ENCODE peak calls at places on chromosomes 13 and 19, in eight cellular contexts. T is upper lobe of right lung, V is cardiac muscle cell, Y is mesendoderm, P is right atrium auricular region, F is transverse colon, J is brain microvascular endothelial cell, L is heart right ventricle. B is an unnamed sample.

GRCh38 chr19:14147797-14148605 is 11.6 kb upstream of the ASF1B start:
- DNase-seq in Y (peak; percentile 63), L (peak; percentile 79), J (peak; percentile 46), V (peak; percentile 78), P (peak; percentile 85), T (peak; percentile 85), F (peak; percentile 71), B (no peak)

GRCh38 chr13:45783346-45784043 is 68.1 kb downstream of the SIAH3 start:
- DNase-seq in P (no peak), Y (no peak), J (no peak), L (no peak), F (no peak), V (no peak), T (no peak), B (no peak)

GRCh38 chr19:13022859-13023636 is 27.8 kb downstream of the NFIX start:
- DNase-seq in L (peak; percentile 82), F (peak; percentile 76), V (no peak), P (peak; percentile 86), T (peak; percentile 86), J (peak; percentile 74), Y (peak; percentile 50), B (no peak)

GRCh38 chr13:51286135-51287002 is 53.1 kb upstream of the SERPINE3 start:
- DNase-seq in T (peak; percentile 88), P (peak; percentile 80), F (peak; percentile 80), J (peak; percentile 60), Y (peak; percentile 81), L (peak; percentile 83), V (peak; percentile 84), B (peak; percentile 12)

GRCh38 chr13:31192306-31192705 is 7.5 kb upstream of the B3GLCT start:
- DNase-seq in F (no peak), T (no peak), V (no peak), L (no peak), P (no peak), J (no peak), Y (no peak), B (no peak)

GRCh38 chr13:44273991-44274810 is 99.4 kb upstream of the SERP2 start:
- DNase-seq in F (no peak), Y (no peak), P (no peak), J (no peak), V (no peak), T (no peak), L (no peak), B (no peak)

GRCh38 chr19:47699360-47699917 is 13.8 kb upstream of the EHD2 start:
- DNase-seq in L (no peak), T (no peak), F (peak; percentile 52), P (no peak), J (no peak), V (peak; percentile 60), Y (peak; percentile 72), B (peak; percentile 30)

GRCh38 chr19:4399871-4400768 is at the start of gene SH3GL1:
- DNase-seq in F (peak; percentile 95), L (peak; percentile 91), P (peak; percentile 93), V (peak; percentile 97), T (peak; percentile 96), Y (peak; percentile 93), J (peak; percentile 76), B (peak; percentile 90)

GRCh38 chr19:45852941-45853340 is 10.0 kb downstream of the SYMPK start:
- DNase-seq in T (peak; percentile 91), L (no peak), P (no peak), V (no peak), J (no peak), Y (no peak), F (no peak), B (no peak)

GRCh38 chr19:13099073-13099999 is 3.3 kb downstream of the LYL1 start:
- DNase-seq in Y (peak; percentile 68), T (peak; percentile 91), J (no peak), P (no peak), L (peak; percentile 82), V (no peak), F (peak; percentile 85), B (peak; percentile 71)

GRCh38 chr13:111645198-111645597 is 324.8 kb downstream of the TEX29 start:
- DNase-seq in V (no peak), P (no peak), L (no peak), Y (no peak), T (no peak), J (no peak), F (no peak), B (no peak)

GRCh38 chr13:66574606-66575005 is 655.5 kb downstream of the PCDH9 start:
- DNase-seq in T (no peak), L (no peak), J (peak; percentile 87), V (no peak), Y (no peak), P (no peak), F (no peak), B (no peak)

GRCh38 chr19:4738734-4739133 is 15.1 kb upstream of the DPP9 start:
- DNase-seq in Y (no peak), J (no peak), F (no peak), V (no peak), L (no peak), T (no peak), P (no peak), B (no peak)

GRCh38 chr13:44231786-44232516 is 141.7 kb upstream of the SERP2 start:
- DNase-seq in L (peak; percentile 27), T (peak; percentile 88), V (no peak), F (peak; percentile 76), J (peak; percentile 98), P (peak; percentile 82), Y (peak; percentile 97), B (no peak)

GRCh38 chr13:36913463-36913862 is 6.6 kb downstream of the SMAD9 start:
- DNase-seq in T (no peak), F (no peak), P (no peak), Y (no peak), V (no peak), J (no peak), L (no peak), B (no peak)

GRCh38 chr13:112592647-112593046 is 4.7 kb upstream of the TUBGCP3 start:
- DNase-seq in Y (no peak), L (no peak), V (no peak), J (no peak), F (peak; percentile 37), P (no peak), T (no peak), B (no peak)

GRCh38 chr13:93002071-93002470 is 224.5 kb upstream of the GPC6 start:
- DNase-seq in J (no peak), L (no peak), V (no peak), T (no peak), F (no peak), P (no peak), Y (no peak), B (no peak)

DNA sequence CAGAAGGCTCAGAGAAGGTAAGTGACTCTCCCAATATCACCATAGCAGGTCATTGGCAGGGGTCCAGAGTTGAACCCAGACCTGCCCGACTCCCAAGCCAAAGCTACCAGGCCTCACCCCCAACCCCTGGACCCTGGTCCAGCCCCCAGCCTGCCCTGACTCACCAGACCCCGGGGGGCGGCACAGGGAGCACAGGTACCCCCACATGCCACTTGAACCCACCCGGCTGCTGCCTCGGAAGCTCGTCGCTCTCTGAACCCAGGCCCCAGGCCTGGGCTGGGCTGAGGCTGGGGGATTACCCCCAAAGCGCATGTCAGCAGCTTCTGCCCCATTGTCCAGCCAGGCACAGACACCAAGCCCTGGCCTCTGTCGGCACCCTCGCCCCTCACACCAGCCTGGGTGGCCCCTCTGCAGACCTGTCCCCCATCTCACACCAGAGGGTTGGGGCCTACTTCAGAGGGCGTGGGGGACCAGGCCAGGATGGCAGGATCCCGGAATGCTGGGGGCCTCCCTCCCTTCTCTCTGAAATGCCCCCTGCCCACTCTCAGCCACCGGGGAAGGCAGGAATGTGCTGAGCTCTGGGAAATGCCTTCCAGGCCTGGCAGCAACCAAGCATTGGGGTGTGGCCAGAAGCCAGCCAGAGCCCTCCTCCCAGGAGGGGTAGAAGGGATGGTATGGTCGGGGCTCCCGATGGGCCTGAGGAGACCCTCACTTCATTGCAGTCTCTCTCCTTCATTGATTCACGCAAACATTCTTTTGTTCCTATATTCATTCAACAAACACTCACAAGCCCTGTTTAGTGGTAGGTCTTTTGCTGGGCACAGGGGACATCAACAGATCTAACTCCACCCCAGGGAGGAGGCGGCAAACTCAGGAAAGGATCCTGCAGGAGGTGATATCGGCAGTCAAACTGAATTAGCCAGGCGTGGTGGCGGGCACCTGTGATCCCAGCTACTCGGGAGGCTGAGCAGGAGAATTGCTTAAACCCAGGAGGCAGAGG is 1.7 kb upstream of the PRX start:
- DNase-seq in L (no peak), V (no peak), F (no peak), T (no peak), P (no peak), Y (no peak), J (no peak), B (no peak)
- H3K27ac ChIP-seq in L (peak overlapping the region; percentile 23), V (no peak overlapping the region), F (no peak overlapping the region), T (peak overlapping the region; percentile 51), P (peak overlapping the region; percentile 48), Y (no peak overlapping the region), J (no peak overlapping the region), B (no peak overlapping the region)

DNA sequence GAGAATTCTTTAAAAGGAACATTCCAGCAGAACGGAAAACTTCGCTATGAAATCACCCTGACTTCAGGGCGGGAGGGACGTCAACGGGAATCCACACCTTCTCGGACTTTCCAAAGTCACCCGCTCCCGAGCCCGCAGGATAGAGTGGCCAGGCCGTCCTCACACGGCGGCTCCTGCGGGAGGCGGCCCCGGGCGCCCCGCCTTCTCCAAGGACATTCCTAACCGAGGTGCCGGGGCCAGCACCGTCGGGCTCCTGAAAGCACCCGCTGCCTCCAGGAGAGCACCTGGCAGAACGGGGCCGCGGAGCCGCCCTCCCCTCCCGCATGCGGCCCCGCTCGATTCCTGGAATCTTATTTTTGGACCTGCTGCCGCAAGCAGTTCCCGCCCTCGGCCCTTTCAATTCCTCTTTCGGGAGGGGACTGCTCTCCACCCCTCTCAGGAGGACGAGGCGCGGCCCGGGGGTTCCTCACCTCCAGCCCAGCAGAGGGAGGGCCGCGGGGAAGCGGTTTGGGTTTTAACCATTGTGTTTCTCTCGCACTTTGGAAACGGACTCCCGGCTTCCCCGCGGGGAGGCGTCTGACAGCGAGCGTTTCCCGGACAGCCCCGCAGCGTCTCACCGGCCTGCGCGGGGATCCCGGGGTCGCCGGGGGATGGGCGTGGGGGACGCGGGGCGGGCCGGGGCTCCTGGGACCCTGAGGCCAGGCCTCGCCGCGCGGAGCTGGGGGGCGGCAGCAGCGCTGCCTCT is 938 bp downstream of the GAS6 start:
- DNase-seq in P (no peak), V (peak; percentile 49), L (no peak), Y (peak; percentile 63), F (peak; percentile 76), T (peak; percentile 84), J (no peak), B (no peak)
- H3K27ac ChIP-seq in P (peak overlapping the region; percentile 84), V (peak overlapping the region; percentile 16), L (peak overlapping the region; percentile 93), Y (peak overlapping the region; percentile 38), F (peak overlapping the region; percentile 86), T (peak overlapping the region; percentile 87), J (no peak overlapping the region), B (no peak overlapping the region)

DNA sequence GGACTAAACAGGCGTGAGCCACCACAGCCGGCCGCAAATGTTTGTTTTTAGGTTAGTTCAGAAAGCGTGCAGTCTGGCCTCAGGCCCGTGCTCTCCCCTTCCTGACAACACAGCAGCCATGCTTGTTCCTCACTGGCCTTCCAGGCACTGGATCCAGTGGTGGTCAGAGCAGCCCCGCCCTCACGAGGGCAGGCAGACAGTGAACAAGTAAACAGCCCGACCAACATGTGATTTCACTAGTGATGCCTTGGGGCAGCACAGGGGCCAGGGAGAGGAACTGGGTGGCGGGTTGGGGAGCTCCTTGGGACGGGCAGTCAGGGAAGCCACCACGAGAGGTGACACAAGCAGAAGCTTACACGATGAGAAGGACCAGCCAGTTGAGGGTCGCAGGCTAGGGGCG is 40.8 kb downstream of the CAPN12 start:
- DNase-seq in F (no peak), J (no peak), Y (no peak), V (no peak), L (no peak), T (no peak), P (no peak), B (no peak)
- H3K27ac ChIP-seq in F (no peak overlapping the region), J (no peak overlapping the region), Y (no peak overlapping the region), V (no peak overlapping the region), L (no peak overlapping the region), T (no peak overlapping the region), P (peak overlapping the region; percentile 93), B (no peak overlapping the region)

GRCh38 chr13:20477394-20477793 is 48.3 kb downstream of the CRYL1 start:
- DNase-seq in J (no peak), P (no peak), V (no peak), F (no peak), L (no peak), T (no peak), Y (no peak), B (no peak)
- H3K27ac ChIP-seq in J (no peak overlapping the region), P (no peak overlapping the region), V (no peak overlapping the region), F (no peak overlapping the region), L (no peak overlapping the region), T (no peak overlapping the region), Y (no peak overlapping the region), B (no peak overlapping the region)